ENCODE peak calls at places on chromosome 12, in nine cellular contexts. One of them, this sample, is unnamed.

GRCh38 chr12:52870361-52871290 is 21.8 kb upstream of the KRT78 start:
- DNase-seq in NCI-H1092 treated with DMSO at 0.1 percent for 48 hours: peak
- DNase-seq in NCI-H460: peak
- DNase-seq in CMK: no peak
- DNase-seq in mucosa of gallbladder: peak
- DNase-seq in fibroblast of the conjunctiva: no peak
- DNase-seq in endothelial cell: peak
- DNase-seq in activated naive CD4-positive, alpha-beta T cell: peak
- DNase-seq in epithelial cell of esophagus: peak
- DNase-seq in this sample: no peak

GRCh38 chr12:108610856-108611605 is 13.1 kb upstream of the TMEM119 start:
- DNase-seq in NCI-H1092 treated with DMSO at 0.1 percent for 48 hours: no peak
- DNase-seq in NCI-H460: no peak
- DNase-seq in CMK: no peak
- DNase-seq in mucosa of gallbladder: no peak
- DNase-seq in fibroblast of the conjunctiva: no peak
- DNase-seq in endothelial cell: no peak
- DNase-seq in activated naive CD4-positive, alpha-beta T cell: no peak
- DNase-seq in epithelial cell of esophagus: no peak
- DNase-seq in this sample: no peak

GRCh38 chr12:53564941-53565340 is 57.7 kb upstream of the NPFF start:
- DNase-seq in NCI-H1092 treated with DMSO at 0.1 percent for 48 hours: no peak
- DNase-seq in NCI-H460: no peak
- DNase-seq in CMK: no peak
- DNase-seq in mucosa of gallbladder: no peak
- DNase-seq in fibroblast of the conjunctiva: no peak
- DNase-seq in endothelial cell: no peak
- DNase-seq in activated naive CD4-positive, alpha-beta T cell: no peak
- DNase-seq in epithelial cell of esophagus: no peak
- DNase-seq in this sample: no peak

GRCh38 chr12:63978519-63978918 is 134.0 kb downstream of the SRGAP1 start:
- DNase-seq in NCI-H1092 treated with DMSO at 0.1 percent for 48 hours: no peak
- DNase-seq in NCI-H460: peak
- DNase-seq in CMK: no peak
- DNase-seq in mucosa of gallbladder: no peak
- DNase-seq in fibroblast of the conjunctiva: no peak
- DNase-seq in endothelial cell: no peak
- DNase-seq in activated naive CD4-positive, alpha-beta T cell: no peak
- DNase-seq in epithelial cell of esophagus: peak
- DNase-seq in this sample: no peak

GRCh38 chr12:115752913-115753726 is 524.4 kb downstream of the MED13L start:
- DNase-seq in NCI-H1092 treated with DMSO at 0.1 percent for 48 hours: peak
- DNase-seq in NCI-H460: peak
- DNase-seq in CMK: peak
- DNase-seq in mucosa of gallbladder: peak
- DNase-seq in fibroblast of the conjunctiva: peak
- DNase-seq in endothelial cell: peak
- DNase-seq in activated naive CD4-positive, alpha-beta T cell: no peak
- DNase-seq in epithelial cell of esophagus: peak
- DNase-seq in this sample: peak

GRCh38 chr12:54631988-54632728 is 2.5 kb downstream of the LACRT start:
- DNase-seq in NCI-H1092 treated with DMSO at 0.1 percent for 48 hours: no peak
- DNase-seq in NCI-H460: no peak
- DNase-seq in CMK: no peak
- DNase-seq in mucosa of gallbladder: no peak
- DNase-seq in fibroblast of the conjunctiva: no peak
- DNase-seq in endothelial cell: no peak
- DNase-seq in activated naive CD4-positive, alpha-beta T cell: no peak
- DNase-seq in epithelial cell of esophagus: no peak
- DNase-seq in this sample: no peak

GRCh38 chr12:14948672-14949071 is 10.3 kb upstream of the ERP27 start:
- DNase-seq in NCI-H1092 treated with DMSO at 0.1 percent for 48 hours: no peak
- DNase-seq in NCI-H460: no peak
- DNase-seq in CMK: no peak
- DNase-seq in mucosa of gallbladder: peak
- DNase-seq in fibroblast of the conjunctiva: peak
- DNase-seq in endothelial cell: peak
- DNase-seq in activated naive CD4-positive, alpha-beta T cell: no peak
- DNase-seq in epithelial cell of esophagus: peak
- DNase-seq in this sample: peak

GRCh38 chr12:65248656-65249633 is 29.5 kb upstream of the MSRB3 start:
- DNase-seq in NCI-H1092 treated with DMSO at 0.1 percent for 48 hours: no peak
- DNase-seq in NCI-H460: no peak
- DNase-seq in CMK: no peak
- DNase-seq in mucosa of gallbladder: no peak
- DNase-seq in fibroblast of the conjunctiva: no peak
- DNase-seq in endothelial cell: no peak
- DNase-seq in activated naive CD4-positive, alpha-beta T cell: no peak
- DNase-seq in epithelial cell of esophagus: no peak
- DNase-seq in this sample: no peak

GRCh38 chr12:114829833-114830232 is 145.9 kb upstream of the TBX3 start:
- DNase-seq in NCI-H1092 treated with DMSO at 0.1 percent for 48 hours: no peak
- DNase-seq in NCI-H460: no peak
- DNase-seq in CMK: no peak
- DNase-seq in mucosa of gallbladder: no peak
- DNase-seq in fibroblast of the conjunctiva: no peak
- DNase-seq in endothelial cell: no peak
- DNase-seq in activated naive CD4-positive, alpha-beta T cell: no peak
- DNase-seq in epithelial cell of esophagus: no peak
- DNase-seq in this sample: no peak

GRCh38 chr12:120257041-120257821 is 8.3 kb downstream of the PXN start:
- DNase-seq in NCI-H1092 treated with DMSO at 0.1 percent for 48 hours: no peak
- DNase-seq in NCI-H460: no peak
- DNase-seq in CMK: no peak
- DNase-seq in mucosa of gallbladder: peak
- DNase-seq in fibroblast of the conjunctiva: peak
- DNase-seq in endothelial cell: no peak
- DNase-seq in activated naive CD4-positive, alpha-beta T cell: no peak
- DNase-seq in epithelial cell of esophagus: peak
- DNase-seq in this sample: no peak

GRCh38 chr12:6553051-6553868 is 2.6 kb downstream of the IFFO1 start:
- DNase-seq in NCI-H1092 treated with DMSO at 0.1 percent for 48 hours: no peak
- DNase-seq in NCI-H460: no peak
- DNase-seq in CMK: no peak
- DNase-seq in mucosa of gallbladder: no peak
- DNase-seq in fibroblast of the conjunctiva: peak
- DNase-seq in endothelial cell: no peak
- DNase-seq in activated naive CD4-positive, alpha-beta T cell: no peak
- DNase-seq in epithelial cell of esophagus: no peak
- DNase-seq in this sample: no peak

GRCh38 chr12:114913871-114914801 is 230.2 kb upstream of the TBX3 start:
- DNase-seq in NCI-H1092 treated with DMSO at 0.1 percent for 48 hours: no peak
- DNase-seq in NCI-H460: no peak
- DNase-seq in CMK: no peak
- DNase-seq in mucosa of gallbladder: no peak
- DNase-seq in fibroblast of the conjunctiva: no peak
- DNase-seq in endothelial cell: no peak
- DNase-seq in activated naive CD4-positive, alpha-beta T cell: no peak
- DNase-seq in epithelial cell of esophagus: peak
- DNase-seq in this sample: no peak

GRCh38 chr12:127485528-127485927 is 781.4 kb upstream of the TMEM132C start:
- DNase-seq in NCI-H1092 treated with DMSO at 0.1 percent for 48 hours: no peak
- DNase-seq in NCI-H460: no peak
- DNase-seq in CMK: no peak
- DNase-seq in mucosa of gallbladder: peak
- DNase-seq in fibroblast of the conjunctiva: peak
- DNase-seq in endothelial cell: no peak
- DNase-seq in activated naive CD4-positive, alpha-beta T cell: no peak
- DNase-seq in epithelial cell of esophagus: peak
- DNase-seq in this sample: no peak

GRCh38 chr12:124928095-124928911 is 13.9 kb upstream of the UBC start:
- DNase-seq in NCI-H1092 treated with DMSO at 0.1 percent for 48 hours: no peak
- DNase-seq in NCI-H460: peak
- DNase-seq in CMK: no peak
- DNase-seq in mucosa of gallbladder: peak
- DNase-seq in fibroblast of the conjunctiva: peak
- DNase-seq in endothelial cell: peak
- DNase-seq in activated naive CD4-positive, alpha-beta T cell: no peak
- DNase-seq in epithelial cell of esophagus: peak
- DNase-seq in this sample: no peak

GRCh38 chr12:69623970-69624369 is 13.3 kb upstream of the LRRC10 start:
- DNase-seq in NCI-H1092 treated with DMSO at 0.1 percent for 48 hours: peak
- DNase-seq in NCI-H460: no peak
- DNase-seq in CMK: no peak
- DNase-seq in mucosa of gallbladder: no peak
- DNase-seq in fibroblast of the conjunctiva: no peak
- DNase-seq in endothelial cell: no peak
- DNase-seq in activated naive CD4-positive, alpha-beta T cell: no peak
- DNase-seq in epithelial cell of esophagus: peak
- DNase-seq in this sample: no peak

GRCh38 chr12:55829967-55830600 is 697 bp upstream of the DNAJC14 start:
- DNase-seq in NCI-H1092 treated with DMSO at 0.1 percent for 48 hours: no peak
- DNase-seq in NCI-H460: no peak
- DNase-seq in CMK: peak
- DNase-seq in mucosa of gallbladder: no peak
- DNase-seq in fibroblast of the conjunctiva: no peak
- DNase-seq in endothelial cell: peak
- DNase-seq in activated naive CD4-positive, alpha-beta T cell: no peak
- DNase-seq in epithelial cell of esophagus: peak
- DNase-seq in this sample: no peak

GRCh38 chr12:12538535-12538934 is 24.1 kb downstream of the DUSP16 start:
- DNase-seq in NCI-H1092 treated with DMSO at 0.1 percent for 48 hours: no peak
- DNase-seq in NCI-H460: no peak
- DNase-seq in CMK: no peak
- DNase-seq in mucosa of gallbladder: no peak
- DNase-seq in fibroblast of the conjunctiva: no peak
- DNase-seq in endothelial cell: no peak
- DNase-seq in activated naive CD4-positive, alpha-beta T cell: no peak
- DNase-seq in epithelial cell of esophagus: no peak
- DNase-seq in this sample: no peak

GRCh38 chr12:75859868-75860267 is 171.7 kb downstream of the PHLDA1 start:
- DNase-seq in NCI-H1092 treated with DMSO at 0.1 percent for 48 hours: no peak
- DNase-seq in NCI-H460: no peak
- DNase-seq in CMK: no peak
- DNase-seq in mucosa of gallbladder: no peak
- DNase-seq in fibroblast of the conjunctiva: no peak
- DNase-seq in endothelial cell: no peak
- DNase-seq in activated naive CD4-positive, alpha-beta T cell: no peak
- DNase-seq in epithelial cell of esophagus: peak
- DNase-seq in this sample: no peak

GRCh38 chr12:561908-562593 is 101.2 kb downstream of the NINJ2 start:
- DNase-seq in NCI-H1092 treated with DMSO at 0.1 percent for 48 hours: no peak
- DNase-seq in NCI-H460: no peak
- DNase-seq in CMK: no peak
- DNase-seq in mucosa of gallbladder: no peak
- DNase-seq in fibroblast of the conjunctiva: no peak
- DNase-seq in endothelial cell: no peak
- DNase-seq in activated naive CD4-positive, alpha-beta T cell: no peak
- DNase-seq in epithelial cell of esophagus: no peak
- DNase-seq in this sample: no peak

GRCh38 chr12:9649532-9649940 is 20.0 kb upstream of the CLEC2D start:
- DNase-seq in NCI-H1092 treated with DMSO at 0.1 percent for 48 hours: no peak
- DNase-seq in NCI-H460: no peak
- DNase-seq in CMK: no peak
- DNase-seq in mucosa of gallbladder: no peak
- DNase-seq in fibroblast of the conjunctiva: no peak
- DNase-seq in endothelial cell: peak
- DNase-seq in activated naive CD4-positive, alpha-beta T cell: no peak
- DNase-seq in epithelial cell of esophagus: peak
- DNase-seq in this sample: no peak

GRCh38 chr12:87171356-87171755 is 857.8 kb downstream of the C12orf50 start:
- DNase-seq in NCI-H1092 treated with DMSO at 0.1 percent for 48 hours: no peak
- DNase-seq in NCI-H460: no peak
- DNase-seq in CMK: no peak
- DNase-seq in mucosa of gallbladder: no peak
- DNase-seq in fibroblast of the conjunctiva: no peak
- DNase-seq in endothelial cell: no peak
- DNase-seq in activated naive CD4-positive, alpha-beta T cell: no peak
- DNase-seq in epithelial cell of esophagus: no peak
- DNase-seq in this sample: no peak

GRCh38 chr12:77796775-77797174 is 33.9 kb upstream of the NAV3 start:
- DNase-seq in NCI-H1092 treated with DMSO at 0.1 percent for 48 hours: no peak
- DNase-seq in NCI-H460: no peak
- DNase-seq in CMK: no peak
- DNase-seq in mucosa of gallbladder: no peak
- DNase-seq in fibroblast of the conjunctiva: peak
- DNase-seq in endothelial cell: no peak
- DNase-seq in activated naive CD4-positive, alpha-beta T cell: no peak
- DNase-seq in epithelial cell of esophagus: peak
- DNase-seq in this sample: no peak

GRCh38 chr12:123715151-123715676 is 3.1 kb downstream of the ATP6V0A2 start:
- DNase-seq in NCI-H1092 treated with DMSO at 0.1 percent for 48 hours: no peak
- DNase-seq in NCI-H460: no peak
- DNase-seq in CMK: no peak
- DNase-seq in mucosa of gallbladder: no peak
- DNase-seq in fibroblast of the conjunctiva: no peak
- DNase-seq in endothelial cell: no peak
- DNase-seq in activated naive CD4-positive, alpha-beta T cell: no peak
- DNase-seq in epithelial cell of esophagus: no peak
- DNase-seq in this sample: no peak

GRCh38 chr12:58943079-58943478 is 22.8 kb upstream of the LRIG3 start:
- DNase-seq in NCI-H1092 treated with DMSO at 0.1 percent for 48 hours: no peak
- DNase-seq in NCI-H460: no peak
- DNase-seq in CMK: no peak
- DNase-seq in mucosa of gallbladder: no peak
- DNase-seq in fibroblast of the conjunctiva: no peak
- DNase-seq in endothelial cell: no peak
- DNase-seq in activated naive CD4-positive, alpha-beta T cell: no peak
- DNase-seq in epithelial cell of esophagus: no peak
- DNase-seq in this sample: no peak

GRCh38 chr12:21989819-21990412 is 48.7 kb upstream of the ABCC9 start:
- DNase-seq in NCI-H1092 treated with DMSO at 0.1 percent for 48 hours: no peak
- DNase-seq in NCI-H460: peak
- DNase-seq in CMK: no peak
- DNase-seq in mucosa of gallbladder: no peak
- DNase-seq in fibroblast of the conjunctiva: peak
- DNase-seq in endothelial cell: no peak
- DNase-seq in activated naive CD4-positive, alpha-beta T cell: no peak
- DNase-seq in epithelial cell of esophagus: peak
- DNase-seq in this sample: no peak

GRCh38 chr12:69653703-69654102 is 43.0 kb upstream of the LRRC10 start:
- DNase-seq in NCI-H1092 treated with DMSO at 0.1 percent for 48 hours: no peak
- DNase-seq in NCI-H460: no peak
- DNase-seq in CMK: no peak
- DNase-seq in mucosa of gallbladder: no peak
- DNase-seq in fibroblast of the conjunctiva: no peak
- DNase-seq in endothelial cell: no peak
- DNase-seq in activated naive CD4-positive, alpha-beta T cell: no peak
- DNase-seq in epithelial cell of esophagus: peak
- DNase-seq in this sample: no peak

GRCh38 chr12:109393437-109394345 is 46.0 kb downstream of the MYO1H start:
- DNase-seq in NCI-H1092 treated with DMSO at 0.1 percent for 48 hours: peak
- DNase-seq in NCI-H460: peak
- DNase-seq in CMK: peak
- DNase-seq in mucosa of gallbladder: peak
- DNase-seq in fibroblast of the conjunctiva: peak
- DNase-seq in endothelial cell: peak
- DNase-seq in activated naive CD4-positive, alpha-beta T cell: no peak
- DNase-seq in epithelial cell of esophagus: peak
- DNase-seq in this sample: peak